ENCODE peak calls at places on chromosomes 7 and 10, in ten cellular contexts. H is tibial artery, M is GM23338, E is right lobe of liver, F is body of pancreas, I is lower lobe of right lung, L is mucosa of descending colon, P is left ventricle myocardium inferior, N is HFF-Myc, R is suprapubic skin. S is an unnamed sample.

GRCh38 chr7:33243319-33243881 is 114.0 kb downstream of the BBS9 start:
- DNase-seq in H (no peak), M (peak), E (no peak), F (no peak), I (no peak), L (no peak), P (no peak), N (no peak), R (no peak), S (peak)

GRCh38 chr7:103048833-103049232 is 25.8 kb downstream of the FBXL13 start:
- DNase-seq in H (no peak), M (peak), E (no peak), F (no peak), I (no peak), L (no peak), P (no peak), N (peak), R (no peak), S (no peak)

GRCh38 chr7:23918856-23919255 is 208.8 kb downstream of the STK31 start:
- DNase-seq in H (no peak), M (peak), E (no peak), F (no peak), I (no peak), L (no peak), P (no peak), N (no peak), R (no peak), S (peak)

GRCh38 chr7:130086938-130087337 is 16.6 kb downstream of the KLHDC10 start:
- DNase-seq in H (no peak), M (no peak), E (no peak), F (no peak), I (no peak), L (no peak), P (no peak), N (no peak), R (no peak), S (no peak)

GRCh38 chr7:65750511-65751344 is 122.1 kb upstream of the VKORC1L1 start:
- DNase-seq in H (peak), M (peak), E (peak), F (peak), I (peak), L (peak), P (peak), N (peak), R (peak), S (peak)

GRCh38 chr10:52599586-52600200 is 172.9 kb downstream of the MBL2 start:
- DNase-seq in H (no peak), M (no peak), E (no peak), F (no peak), I (no peak), L (no peak), P (no peak), N (no peak), R (no peak), S (no peak)

GRCh38 chr10:122052702-122053101 is 63.7 kb downstream of the TACC2 start:
- DNase-seq in H (no peak), M (no peak), E (no peak), F (no peak), I (no peak), L (no peak), P (no peak), N (no peak), R (no peak), S (no peak)

GRCh38 chr10:74863508-74863907 is 37.1 kb downstream of the KAT6B start:
- DNase-seq in H (no peak), M (peak), E (no peak), F (no peak), I (no peak), L (no peak), P (no peak), N (no peak), R (no peak), S (no peak)

GRCh38 chr7:40808409-40808942 is 673.7 kb downstream of the SUGCT start:
- DNase-seq in H (no peak), M (no peak), E (no peak), F (no peak), I (no peak), L (no peak), P (no peak), N (peak), R (no peak), S (peak)

GRCh38 chr10:33376976-33377657 is 42.6 kb upstream of the NRP1 start:
- DNase-seq in H (no peak), M (no peak), E (no peak), F (no peak), I (no peak), L (no peak), P (no peak), N (no peak), R (no peak), S (peak)

GRCh38 chr10:34587002-34587740 is 227.9 kb downstream of the PARD3 start:
- DNase-seq in H (no peak), M (no peak), E (no peak), F (no peak), I (no peak), L (no peak), P (no peak), N (no peak), R (no peak), S (no peak)

GRCh38 chr10:7797582-7797981 is 9.6 kb downstream of the ATP5F1C start:
- DNase-seq in H (no peak), M (no peak), E (no peak), F (peak), I (no peak), L (no peak), P (peak), N (peak), R (no peak), S (peak)

GRCh38 chr7:70738080-70738479 is 393.9 kb upstream of the GALNT17 start:
- DNase-seq in H (no peak), M (peak), E (no peak), F (no peak), I (no peak), L (no peak), P (no peak), N (no peak), R (no peak), S (peak)

GRCh38 chr10:18561861-18562551 is 89.4 kb downstream of the NSUN6 start:
- DNase-seq in H (no peak), M (peak), E (no peak), F (no peak), I (no peak), L (no peak), P (no peak), N (no peak), R (no peak), S (no peak)

GRCh38 chr10:110524179-110524863 is 26.6 kb downstream of the DUSP5 start:
- DNase-seq in H (no peak), M (no peak), E (no peak), F (no peak), I (no peak), L (no peak), P (no peak), N (no peak), R (no peak), S (no peak)

GRCh38 chr10:23345861-23346260 is 1.3 kb upstream of the C10orf67 start:
- DNase-seq in H (no peak), M (no peak), E (no peak), F (no peak), I (no peak), L (no peak), P (no peak), N (peak), R (no peak), S (peak)

GRCh38 chr10:124042656-124043309 is 50.6 kb downstream of the CHST15 start:
- DNase-seq in H (no peak), M (no peak), E (no peak), F (no peak), I (no peak), L (no peak), P (no peak), N (no peak), R (no peak), S (no peak)

GRCh38 chr7:20220824-20221547 is 3.8 kb upstream of the MACC1 start:
- DNase-seq in H (no peak), M (no peak), E (no peak), F (no peak), I (no peak), L (no peak), P (no peak), N (peak), R (no peak), S (peak)

GRCh38 chr10:69734797-69735468 is 66.8 kb upstream of the COL13A1 start:
- DNase-seq in H (no peak), M (no peak), E (no peak), F (no peak), I (no peak), L (no peak), P (no peak), N (no peak), R (no peak), S (no peak)

GRCh38 chr10:95880704-95881103 is 27.1 kb upstream of the CC2D2B start:
- DNase-seq in H (no peak), M (no peak), E (no peak), F (no peak), I (no peak), L (no peak), P (no peak), N (no peak), R (no peak), S (no peak)

GRCh38 chr7:116955801-116956514 is 2.7 kb downstream of the ST7 start:
- DNase-seq in H (no peak), M (no peak), E (no peak), F (peak), I (no peak), L (no peak), P (no peak), N (no peak), R (no peak), S (peak)

GRCh38 chr7:90599038-90599437 is 2.9 kb downstream of the CDK14 start:
- DNase-seq in H (no peak), M (no peak), E (no peak), F (no peak), I (no peak), L (no peak), P (no peak), N (no peak), R (no peak), S (no peak)

GRCh38 chr7:90597527-90597871 is 1.4 kb downstream of the CDK14 start:
- DNase-seq in H (no peak), M (no peak), E (no peak), F (no peak), I (no peak), L (no peak), P (no peak), N (no peak), R (no peak), S (no peak)

GRCh38 chr7:90596745-90597526 is 815 bp downstream of the CDK14 start:
- DNase-seq in H (no peak), M (peak), E (no peak), F (no peak), I (no peak), L (no peak), P (no peak), N (no peak), R (no peak), S (no peak)

GRCh38 chr7:90595801-90596683 is at the start of gene CDK14:
- DNase-seq in H (peak), M (peak), E (peak), F (peak), I (peak), L (peak), P (peak), N (no peak), R (peak), S (peak)

GRCh38 chr7:90597879-90598278 is 1.8 kb downstream of the CDK14 start:
- DNase-seq in H (no peak), M (no peak), E (no peak), F (no peak), I (no peak), L (no peak), P (no peak), N (no peak), R (no peak), S (no peak)
- H3K4me3 ChIP-seq in H (peak), M (peak), E (no peak), F (no peak), I (peak), L (no peak), P (peak), N (peak), R (peak), S (peak)

DNA sequence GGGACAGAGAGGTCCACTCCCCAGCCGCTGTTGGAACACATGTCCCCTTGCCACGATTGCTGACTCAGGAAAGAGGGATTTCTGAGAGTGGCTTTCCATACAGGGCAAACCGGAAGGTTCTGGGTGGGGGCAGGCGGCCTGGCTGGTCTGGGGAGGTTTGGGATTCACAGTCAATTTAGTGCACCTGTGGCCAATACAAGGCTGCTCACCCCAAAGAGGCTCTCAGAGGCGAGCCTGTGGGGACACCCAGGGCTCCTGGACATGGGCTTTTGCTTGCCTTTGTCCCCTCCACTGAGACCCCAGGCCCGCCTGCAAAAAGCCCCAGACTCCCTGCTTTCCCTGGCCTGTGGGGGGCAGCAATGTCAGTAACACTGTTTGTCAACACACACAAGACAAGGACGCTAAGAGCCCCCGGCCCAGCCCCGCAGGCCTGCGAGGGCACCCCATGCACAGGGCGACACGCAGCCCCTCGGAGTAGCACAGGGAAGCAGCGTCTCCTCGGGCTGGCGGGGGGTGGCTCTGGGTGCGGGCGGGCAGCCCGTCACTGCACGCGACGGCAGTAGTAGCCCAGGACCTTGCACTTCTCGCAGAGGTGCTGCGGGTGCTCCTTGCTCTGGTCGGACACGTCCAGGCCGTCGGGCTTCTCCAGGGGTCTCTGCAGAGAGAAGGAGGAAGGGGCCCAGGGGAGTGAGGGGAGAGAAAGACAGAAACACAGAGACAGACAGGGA is 38.7 kb downstream of the PPIF start:
- DNase-seq in H (no peak), M (peak), E (peak), F (no peak), I (peak), L (peak), P (peak), N (no peak), R (peak), S (no peak)
- TF ChIP-seq CTCF in H (no peak), M (peak), E (no peak), F (no peak), I (no peak), L (no peak), P (no peak), N (peak), R (no peak), S (no peak)

DNA sequence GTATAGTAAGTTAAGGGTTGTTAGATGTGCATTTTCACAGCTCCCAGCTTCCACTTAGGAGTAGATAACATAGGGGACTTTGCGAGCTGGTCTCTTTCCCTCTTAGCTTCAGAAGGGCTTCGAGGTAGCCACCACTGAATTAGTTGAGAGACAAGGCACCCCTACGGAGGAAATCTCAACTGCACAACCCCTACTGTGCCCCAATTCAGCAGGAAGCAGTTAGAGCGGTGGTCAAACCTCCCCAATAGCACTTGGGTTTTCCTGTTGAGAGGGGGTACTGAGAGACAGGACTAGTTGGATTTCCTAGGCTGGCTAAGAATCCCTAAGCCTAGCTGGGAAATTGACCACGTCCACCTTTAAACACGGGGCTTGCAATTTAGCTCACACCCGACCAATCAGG is 1.1 kb upstream of the HERPUD2 start:
- DNase-seq in H (no peak), M (peak), E (no peak), F (no peak), I (no peak), L (no peak), P (no peak), N (no peak), R (no peak), S (no peak)
- H3K4me3 ChIP-seq in H (peak), M (peak), E (no peak), F (no peak), I (peak), L (no peak), P (peak), N (peak), R (peak), S (peak)

GRCh38 chr7:106098889-106099288 is 13.2 kb downstream of the SYPL1 start:
- DNase-seq in H (no peak), M (no peak), E (no peak), F (no peak), I (no peak), L (no peak), P (no peak), N (no peak), R (no peak), S (no peak)
- TF ChIP-seq CTCF in H (no peak), M (no peak), E (no peak), F (no peak), I (no peak), L (no peak), P (no peak), N (no peak), R (no peak), S (no peak)

GRCh38 chr10:16259726-16260125 is 177.1 kb upstream of the PTER start:
- DNase-seq in H (no peak), M (no peak), E (no peak), F (no peak), I (no peak), L (no peak), P (no peak), N (no peak), R (no peak), S (no peak)
- H3K4me3 ChIP-seq in H (no peak), M (no peak), E (no peak), F (no peak), I (no peak), L (no peak), P (no peak), N (no peak), R (no peak), S (no peak)